ENCODE peak calls at places on chromosome 20, in five cellular contexts. O, P, C, K and D are unnamed samples.

GRCh38 chr20:17849901-17850673 is 118.5 kb downstream of the SNX5 start:
- DNase-seq in C (no peak), K (no peak), P (no peak), O (peak; percentile 62), D (no peak)

GRCh38 chr20:46820682-46821081 is 74.0 kb upstream of the EYA2 start:
- DNase-seq in C (no peak), P (no peak), O (peak; percentile 31), K (no peak), D (no peak)

GRCh38 chr20:48846516-48847492 is 19.0 kb upstream of the PREX1 start:
- DNase-seq in P (peak; percentile 63), O (no peak), K (peak; percentile 26), C (peak; percentile 93), D (peak; percentile 57)

GRCh38 chr20:25571240-25571639 is 14.1 kb downstream of the NINL start:
- DNase-seq in K (no peak), P (no peak), O (no peak), C (no peak), D (no peak)

GRCh38 chr20:14979472-14979986 is 642.1 kb upstream of the FLRT3 start:
- DNase-seq in K (no peak), C (no peak), P (no peak), O (peak; percentile 99), D (no peak)

GRCh38 chr20:48703107-48703506 is 124.7 kb downstream of the PREX1 start:
- DNase-seq in K (no peak), O (no peak), P (no peak), C (no peak), D (no peak)

GRCh38 chr20:16916165-16916564 is 168.0 kb downstream of the OTOR start:
- DNase-seq in K (no peak), C (no peak), P (no peak), O (no peak), D (no peak)

GRCh38 chr20:3929713-3930060 is 40.5 kb downstream of the PANK2 start:
- DNase-seq in K (no peak), O (no peak), C (no peak), P (no peak), D (no peak)

GRCh38 chr20:57350086-57350710 is 857 bp upstream of the RAE1 start:
- DNase-seq in K (no peak), O (no peak), P (no peak), C (no peak), D (no peak)

GRCh38 chr20:38962898-38963484 is 847 bp downstream of the DHX35 start:
- DNase-seq in P (no peak), C (no peak), O (no peak), K (no peak), D (no peak)

GRCh38 chr20:63696628-63697356 is at the start of gene TNFRSF6B:
- DNase-seq in O (no peak), P (peak; percentile 41), K (no peak), C (no peak), D (peak; percentile 43)

GRCh38 chr20:13800728-13801134 is 15.9 kb downstream of the NDUFAF5 start:
- DNase-seq in O (peak; percentile 89), P (no peak), C (no peak), K (no peak), D (no peak)

GRCh38 chr20:13788167-13788834 is 3.5 kb downstream of the NDUFAF5 start:
- DNase-seq in C (peak; percentile 21), P (peak; percentile 13), K (peak; percentile 19), O (peak; percentile 88), D (peak; percentile 15)

GRCh38 chr20:34834459-34834893 is 9.0 kb upstream of the NCOA6 start:
- DNase-seq in P (no peak), O (peak; percentile 47), K (peak; percentile 39), C (no peak), D (no peak)

GRCh38 chr20:21229163-21229562 is 74.0 kb upstream of the XRN2 start:
- DNase-seq in O (no peak), K (no peak), C (no peak), P (no peak), D (no peak)

GRCh38 chr20:5168582-5169396 is 42.0 kb downstream of the CDS2 start:
- DNase-seq in C (no peak), P (no peak), K (no peak), O (no peak), D (no peak)
- TF ChIP-seq TAF1 in C (no peak), P (no peak), K (no peak), O (no peak), D (no peak)

DNA sequence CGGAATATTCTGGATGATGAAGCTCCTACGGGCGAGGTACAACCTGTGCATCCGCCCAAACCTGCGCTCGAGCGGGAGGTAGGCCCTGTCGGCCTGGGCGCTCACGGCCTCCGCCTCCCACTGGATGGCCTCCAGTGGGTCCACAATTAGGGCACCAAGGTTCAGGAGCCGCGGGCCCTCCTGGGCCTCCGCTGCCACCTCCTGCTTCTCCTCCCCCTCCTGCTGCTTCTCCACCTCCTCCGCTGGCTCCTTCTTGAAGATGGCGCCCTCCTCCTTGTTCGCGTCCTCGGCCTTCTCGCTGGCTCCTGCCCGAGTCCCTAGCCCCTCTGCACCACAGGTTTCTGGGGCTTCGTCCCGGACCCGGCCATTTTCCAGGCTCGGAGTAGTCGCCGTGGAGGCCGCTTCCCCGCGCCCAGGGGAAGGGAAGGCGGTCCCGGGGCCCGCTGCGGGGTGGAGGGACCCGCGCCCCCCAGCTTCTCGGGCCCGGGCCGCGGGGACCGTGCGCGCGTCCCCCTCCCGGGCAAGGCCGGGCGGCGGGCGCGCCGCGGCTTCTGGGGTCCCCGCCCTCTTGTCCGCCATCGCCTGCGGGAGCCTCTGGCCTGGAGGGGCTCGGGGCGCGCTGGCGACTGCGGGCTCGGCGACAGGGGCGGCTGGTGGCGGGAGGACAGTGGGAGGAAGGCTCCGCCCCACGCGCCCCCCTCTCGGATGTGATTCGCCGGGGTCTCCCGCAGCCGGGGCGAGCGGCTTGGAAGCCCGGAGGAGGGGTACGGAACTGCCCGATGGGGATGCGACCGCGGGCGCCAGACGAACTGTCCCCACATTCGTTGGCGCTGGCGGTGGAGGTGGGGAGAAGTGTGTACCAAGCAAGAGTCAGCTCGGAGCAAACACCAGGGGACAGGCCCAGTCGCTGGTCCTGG is 17.6 kb downstream of the PLAGL2 start:
- DNase-seq in P (peak; percentile 41), O (no peak), K (no peak), C (no peak), D (peak; percentile 53)
- TF ChIP-seq POLR2A in P (peak; percentile 53), O (peak; percentile 7), K (no peak), C (peak; percentile 47), D (peak; percentile 49)

GRCh38 chr20:52975024-52975732 is 3.0 kb downstream of the TSHZ2 start:
- DNase-seq in O (no peak), P (no peak), K (no peak), C (peak; percentile 15), D (no peak)

GRCh38 chr20:52974155-52974554 is 2.0 kb downstream of the TSHZ2 start:
- DNase-seq in P (no peak), O (no peak), K (no peak), C (peak; percentile 28), D (no peak)

GRCh38 chr20:52972965-52973819 is 1.0 kb downstream of the TSHZ2 start:
- DNase-seq in C (no peak), P (no peak), O (no peak), K (no peak), D (no peak)

GRCh38 chr20:52971498-52972189 is 514 bp upstream of the TSHZ2 start:
- DNase-seq in C (no peak), O (no peak), K (no peak), P (no peak), D (no peak)

GRCh38 chr20:52972190-52972937 is at the start of gene TSHZ2:
- DNase-seq in P (no peak), K (no peak), O (peak; percentile 24), C (no peak), D (no peak)
- TF ChIP-seq TAF1 in P (no peak), K (no peak), O (no peak), C (no peak), D (no peak)

DNA sequence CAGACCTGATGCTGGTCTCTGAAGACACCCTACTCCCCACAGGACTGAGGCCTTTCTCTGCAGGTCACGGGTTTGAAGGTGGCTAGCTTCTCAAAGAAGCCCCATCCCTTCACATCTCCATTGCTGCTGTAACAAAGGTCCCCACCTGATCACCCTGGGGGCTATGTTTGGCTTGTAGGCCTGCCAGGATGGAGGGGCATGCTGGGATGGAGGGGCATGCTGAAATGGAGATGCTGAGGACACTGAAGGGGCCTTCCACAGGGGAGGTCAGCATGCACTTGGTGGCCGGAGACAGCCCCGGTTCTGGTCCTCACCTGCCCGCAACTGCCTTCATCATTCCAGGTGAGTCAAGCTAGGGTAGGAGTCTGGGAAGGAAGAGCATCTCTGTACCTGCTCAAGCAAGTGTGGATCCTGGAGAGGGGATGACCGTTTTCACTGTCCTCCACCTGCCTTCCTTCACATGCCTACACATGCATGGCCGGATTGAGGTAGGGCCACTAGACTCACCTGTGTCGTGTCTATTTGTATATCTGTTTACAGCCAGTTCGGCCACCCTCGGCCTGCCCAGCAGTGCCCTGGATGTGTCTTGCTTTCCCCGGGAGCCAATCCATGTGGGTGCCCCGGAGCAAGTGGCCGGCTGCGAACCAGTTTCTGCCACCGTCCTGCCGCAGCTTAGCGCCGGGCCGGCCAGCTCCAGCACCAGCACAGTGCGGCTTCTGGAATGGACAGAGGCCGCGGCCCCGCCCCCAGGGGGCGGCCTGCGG is 6.0 kb downstream of the L3MBTL1 start:
- DNase-seq in P (no peak), O (no peak), K (no peak), C (no peak), D (no peak)
- TF ChIP-seq POLR2A in P (no peak), O (peak; percentile 58), K (peak; percentile 58), C (peak; percentile 26), D (no peak)

GRCh38 chr20:329851-330232 is 4.5 kb downstream of the SOX12 start:
- DNase-seq in K (no peak), P (no peak), O (no peak), C (no peak), D (no peak)
- TF ChIP-seq TAF1 in K (no peak), P (no peak), O (peak; percentile 3), C (no peak), D (no peak)

DNA sequence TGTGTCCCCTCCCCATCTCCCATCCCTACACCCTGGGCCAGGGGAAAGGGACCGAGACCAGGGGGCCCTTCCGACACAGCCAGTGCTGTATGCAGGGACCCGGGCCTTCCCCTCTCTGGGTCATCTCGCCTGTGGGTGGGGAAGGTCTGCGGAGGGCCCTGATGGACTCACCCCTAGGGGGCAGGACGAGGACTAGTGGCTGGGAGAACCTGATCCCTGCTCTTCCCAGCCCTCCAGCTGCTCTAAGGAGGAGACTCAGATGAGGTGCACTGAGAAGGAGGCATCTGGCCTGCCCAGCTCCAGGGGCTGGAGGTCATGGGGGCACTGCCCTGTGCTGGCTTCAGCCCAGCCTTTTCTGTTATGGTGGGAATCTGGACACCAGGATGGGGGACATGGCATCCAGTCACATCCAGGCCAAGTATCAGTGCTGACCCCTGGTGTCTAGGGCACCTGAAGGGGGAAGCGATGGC is 735 bp downstream of the MYL9 start:
- DNase-seq in O (peak; percentile 46), K (peak; percentile 76), C (no peak), P (no peak), D (no peak)
- TF ChIP-seq POLR2A in O (no peak), K (no peak), C (no peak), P (no peak), D (no peak)

DNA sequence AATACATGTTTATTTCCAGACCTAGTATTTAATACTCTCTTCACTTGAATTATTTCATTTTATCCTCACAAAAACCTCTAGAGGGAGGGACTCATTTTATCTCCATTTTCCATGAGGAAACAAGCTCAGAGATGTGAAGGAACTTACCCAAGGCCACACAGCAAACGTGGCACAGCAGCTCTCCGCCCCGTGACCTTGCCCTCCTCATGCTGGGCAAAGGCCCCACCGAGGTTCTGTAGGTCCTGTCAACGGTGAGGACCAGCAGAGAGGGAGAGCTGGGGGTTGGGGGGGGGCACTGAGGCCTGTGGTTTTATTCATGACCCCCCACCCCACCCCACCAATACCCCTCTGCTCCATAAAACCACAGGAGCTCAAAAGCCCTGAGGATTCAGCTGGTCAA is 40.9 kb upstream of the TLDC2 start:
- DNase-seq in C (no peak), P (no peak), O (no peak), K (no peak), D (no peak)
- TF ChIP-seq TAF1 in C (no peak), P (no peak), O (no peak), K (no peak), D (no peak)

GRCh38 chr20:44885392-44886275 is at the start of gene YWHAB:
- DNase-seq in P (peak; percentile 88), C (peak; percentile 89), K (peak; percentile 96), O (peak; percentile 98), D (peak; percentile 92)
- TF ChIP-seq POLR2A in P (peak; percentile 83), C (peak; percentile 93), K (peak; percentile 93), O (peak; percentile 64), D (peak; percentile 83)